ENCODE peak calls at places on chromosomes 12 and 14, in five cellular contexts. A is brain microvascular endothelial cell, F is GM12878, C is left ventricle myocardium inferior, V is uterus. P is an unnamed sample.
A peak's percentile ranks its signal among the peaks of the same experiment; 100 is the strongest.

GRCh38 chr12:106304797-106305196 is 2.3 kb downstream of the TCP11L2 start:
- DNase-seq in F (no peak), A (no peak), V (no peak), C (no peak), P (no peak)

GRCh38 chr12:70724444-70724843 is 87.2 kb upstream of the PTPRB start:
- DNase-seq in C (no peak), V (no peak), F (no peak), A (peak; percentile 9), P (no peak)

GRCh38 chr14:71488703-71489141 is 443.5 kb upstream of the RGS6 start:
- DNase-seq in A (peak; percentile 71), F (no peak), C (no peak), V (no peak), P (no peak)

GRCh38 chr12:26298785-26299621 is 103.6 kb downstream of the SSPN start:
- DNase-seq in C (no peak), A (peak; percentile 73), V (no peak), F (peak; percentile 91), P (no peak)

GRCh38 chr14:55731881-55732498 is 152.0 kb downstream of the KTN1 start:
- DNase-seq in A (peak; percentile 48), V (no peak), C (no peak), F (no peak), P (peak; percentile 59)

GRCh38 chr14:75119056-75119455 is 7.8 kb downstream of the NEK9 start:
- DNase-seq in A (peak; percentile 22), F (no peak), V (no peak), C (no peak), P (no peak)

GRCh38 chr14:68675233-68675577 is 117.7 kb downstream of the ZFP36L1 start:
- DNase-seq in A (no peak), C (no peak), V (no peak), F (no peak), P (no peak)

GRCh38 chr14:35533357-35534129 is 421 bp upstream of the INSM2 start:
- DNase-seq in V (no peak), C (peak; percentile 49), A (peak; percentile 45), F (no peak), P (peak; percentile 31)

GRCh38 chr14:35965425-35965824 is 139.3 kb downstream of the BRMS1L start:
- DNase-seq in V (no peak), A (no peak), F (no peak), C (no peak), P (no peak)

GRCh38 chr12:101019667-101020066 is 190.4 kb downstream of the SLC5A8 start:
- DNase-seq in C (no peak), A (no peak), V (no peak), F (no peak), P (no peak)

GRCh38 chr14:22380511-22381455 is 208.2 kb downstream of the DAD1 start:
- DNase-seq in C (no peak), A (no peak), F (no peak), V (no peak), P (no peak)

DNA sequence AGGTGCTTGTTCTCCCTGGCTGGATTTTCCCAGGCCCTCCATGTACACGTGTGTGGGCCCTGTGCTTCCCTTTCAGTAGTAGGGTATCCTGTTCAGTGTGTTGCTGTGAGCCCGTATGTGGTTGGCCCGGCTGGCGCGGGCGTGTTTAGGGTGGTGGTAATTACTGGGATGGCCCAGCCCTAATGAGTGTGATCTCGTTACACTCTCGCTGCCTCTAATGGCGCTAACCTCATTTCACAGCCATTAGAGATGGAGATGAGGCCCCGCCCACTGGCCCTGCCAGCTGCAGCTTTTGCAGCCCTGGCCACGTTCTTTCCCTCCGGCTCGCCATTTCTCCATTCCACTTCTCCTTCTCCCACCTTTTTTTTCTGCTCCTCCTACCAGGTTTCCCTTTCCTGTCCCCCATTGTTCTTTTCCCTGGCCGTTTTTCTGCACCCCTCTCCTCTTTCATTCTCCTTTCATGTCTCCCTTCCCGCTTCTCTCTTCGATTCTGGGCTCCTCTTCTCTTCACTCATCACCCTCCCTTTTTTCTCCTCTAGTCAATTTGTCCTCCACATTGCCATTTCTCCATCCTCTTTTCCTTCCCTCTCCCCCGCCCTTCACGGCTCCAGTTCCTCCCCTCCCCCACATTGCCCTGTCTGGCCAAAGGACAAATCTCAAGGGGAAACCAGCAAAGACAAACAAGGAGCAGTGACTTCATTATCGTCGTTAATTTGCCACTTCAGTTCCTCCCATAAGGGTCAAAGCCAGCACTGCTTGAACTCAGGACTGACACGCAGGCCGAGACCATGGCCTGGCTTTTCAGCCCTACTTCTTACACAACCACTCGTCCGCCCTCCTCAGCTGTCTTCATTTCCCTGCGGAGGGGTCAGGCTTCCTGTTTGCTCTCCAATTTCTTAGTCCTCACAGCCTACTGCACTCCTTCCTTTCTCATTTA is 6.8 kb downstream of the ZFHX2 start:
- DNase-seq in A (no peak), F (no peak), C (peak; percentile 61), V (no peak), P (no peak)
- H3K27ac ChIP-seq in A (no peak overlapping the region), F (no peak overlapping the region), C (peak overlapping the region; percentile 73), V (no peak overlapping the region), P (no peak overlapping the region)

GRCh38 chr12:79886917-79887519 is 47.9 kb downstream of the PPP1R12A start:
- DNase-seq in F (peak; percentile 23), A (peak; percentile 38), V (no peak), C (no peak), P (no peak)
- TF ChIP-seq CTCF in F (peak; percentile 57), A (peak; percentile 59), V (peak; percentile 34), C (peak; percentile 60), P (peak; percentile 78)

DNA sequence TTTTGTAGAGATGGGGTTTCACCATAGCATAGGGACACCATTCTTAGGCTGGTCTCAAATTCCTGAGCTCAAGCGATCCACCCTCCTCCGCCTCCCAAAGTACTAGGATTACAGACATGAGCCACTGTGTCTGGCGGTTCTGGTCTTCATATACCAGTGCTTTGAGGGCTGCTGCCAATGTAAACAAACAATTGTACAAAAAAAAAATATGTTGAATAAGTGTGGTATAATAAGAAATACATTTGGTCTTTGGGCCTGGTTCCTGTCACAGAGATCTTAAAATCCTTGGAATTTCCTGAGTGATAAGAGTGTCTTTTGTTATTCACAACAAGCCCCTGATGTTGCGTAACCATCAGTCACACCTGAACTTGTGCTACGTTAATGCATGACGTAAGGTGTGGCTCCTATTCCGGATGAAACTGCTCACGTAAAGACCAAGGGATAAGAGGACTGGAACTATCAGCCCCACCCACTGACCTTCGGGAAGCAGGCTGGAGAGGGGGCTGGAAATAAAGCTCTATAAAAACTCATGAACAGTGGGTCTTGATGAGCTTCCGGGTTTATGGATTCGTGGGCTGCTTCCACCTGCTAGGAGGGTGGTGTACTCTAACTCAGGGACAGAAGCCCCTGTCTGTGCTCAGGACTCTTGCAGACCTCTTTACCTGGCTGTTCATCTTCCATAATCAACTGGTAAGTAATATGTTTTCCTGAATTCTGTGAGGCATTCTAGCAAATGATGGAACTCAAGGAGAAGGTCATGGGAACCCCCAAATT is 16.5 kb upstream of the RIMKLB start:
- DNase-seq in F (no peak), C (no peak), V (no peak), A (peak; percentile 62), P (no peak)
- H3K27ac ChIP-seq in F (no peak overlapping the region), C (peak overlapping the region; percentile 81), V (peak overlapping the region; percentile 17), A (no peak overlapping the region), P (no peak overlapping the region)

DNA sequence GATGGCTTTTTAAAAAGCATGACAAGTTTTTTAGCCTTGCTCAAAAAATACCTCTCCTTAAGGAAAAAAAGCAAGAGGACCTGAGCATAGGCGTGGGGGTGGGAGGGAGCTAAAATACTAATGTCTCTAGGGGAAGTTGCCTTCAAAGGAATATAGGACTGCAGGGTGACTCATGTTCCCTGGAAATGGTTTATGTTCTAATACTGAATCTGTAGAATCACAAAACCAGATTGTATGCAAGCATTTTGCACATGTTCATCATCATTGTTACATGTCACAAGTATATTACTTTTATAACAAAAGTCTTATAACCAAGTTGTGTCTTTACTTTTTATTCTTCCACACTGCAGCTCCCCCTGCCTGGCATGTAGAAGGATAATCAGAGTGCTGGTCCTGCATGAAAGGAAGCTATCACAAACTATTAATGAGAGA is 36.6 kb downstream of the GPR135 start:
- DNase-seq in V (no peak), C (no peak), A (peak; percentile 67), F (no peak), P (no peak)
- TF ChIP-seq CTCF in V (peak; percentile 45), C (peak; percentile 58), A (peak; percentile 61), F (no peak), P (no peak)

GRCh38 chr14:73800970-73801515 is 50.6 kb upstream of the PTGR2 start:
- DNase-seq in F (no peak), A (no peak), C (no peak), V (no peak), P (no peak)

GRCh38 chr14:73797540-73797925 is 54.1 kb upstream of the PTGR2 start:
- DNase-seq in V (no peak), F (no peak), C (no peak), A (no peak), P (no peak)

GRCh38 chr14:73804636-73805035 is 47.0 kb upstream of the PTGR2 start:
- DNase-seq in F (no peak), C (no peak), A (no peak), V (no peak), P (no peak)

GRCh38 chr14:73807439-73807838 is 44.2 kb upstream of the PTGR2 start:
- DNase-seq in F (no peak), C (no peak), V (no peak), A (no peak), P (no peak)

GRCh38 chr14:73802431-73803188 is 49.0 kb upstream of the PTGR2 start:
- DNase-seq in C (no peak), V (no peak), F (no peak), A (no peak), P (no peak)
- H3K27ac ChIP-seq in C (peak overlapping the region; percentile 41), V (no peak overlapping the region), F (no peak overlapping the region), A (no peak overlapping the region), P (no peak overlapping the region)

DNA sequence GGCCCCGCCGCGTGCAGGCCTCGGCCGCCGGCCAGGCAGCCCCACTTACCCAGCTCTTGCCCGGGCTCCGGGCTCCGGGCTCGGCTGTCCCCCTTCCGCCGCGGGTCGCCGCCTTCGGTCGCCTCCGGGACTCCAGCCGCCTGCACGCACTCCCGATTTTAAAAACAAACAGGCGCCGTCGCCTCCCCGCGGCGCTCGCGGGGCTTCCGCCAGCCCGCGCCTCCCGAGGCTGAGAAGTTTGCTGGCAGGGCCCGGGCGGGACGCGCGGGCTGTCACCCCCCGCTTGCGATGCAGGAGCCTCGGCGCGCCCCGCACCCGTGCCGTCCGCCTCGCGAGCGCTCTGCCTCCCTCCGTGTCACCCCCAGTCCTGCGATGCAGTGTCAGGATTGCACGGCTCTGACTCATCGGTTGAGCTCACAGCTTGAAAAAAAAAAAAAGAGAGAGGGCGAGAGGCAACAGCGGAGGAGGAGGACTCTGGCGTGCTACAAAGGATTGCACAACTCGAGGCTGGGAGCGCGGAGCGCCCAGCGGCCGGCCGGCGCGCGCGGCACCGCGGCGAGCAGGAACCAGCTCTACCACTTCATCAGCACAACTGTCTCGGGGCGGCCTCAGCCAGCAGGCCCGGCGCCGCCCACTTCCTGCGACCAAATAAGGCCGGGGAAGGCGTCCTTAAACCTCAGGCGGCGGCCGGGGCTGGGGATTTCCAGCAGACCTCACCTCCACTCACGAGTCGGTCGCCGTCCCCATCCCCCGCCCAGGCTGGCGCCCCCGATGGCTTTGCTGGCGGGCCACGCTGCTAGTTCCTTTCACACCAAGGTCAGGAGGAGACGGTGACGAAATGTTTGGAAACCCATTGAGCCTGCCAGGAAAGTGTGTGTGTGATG is 45.8 kb upstream of the PNMA1 start:
- DNase-seq in F (peak; percentile 66), V (peak; percentile 96), C (peak; percentile 97), A (peak; percentile 97), P (peak; percentile 92)
- TF ChIP-seq CTCF in F (no peak), V (no peak), C (peak; percentile 41), A (peak; percentile 0), P (peak; percentile 16)

GRCh38 chr12:127272864-127273263 is 994.1 kb upstream of the TMEM132C start:
- DNase-seq in C (no peak), F (no peak), A (peak; percentile 94), V (no peak), P (no peak)
- H3K27ac ChIP-seq in C (no peak overlapping the region), F (no peak overlapping the region), A (peak overlapping the region; percentile 81), V (no peak overlapping the region), P (no peak overlapping the region)

P was measured in CD8-positive, alpha-beta T cell.